ENCODE peak calls at places on chromosomes 5 and 9, in six cellular contexts. L, S, F, Z, O and N are unnamed samples.

GRCh38 chr9:97277953-97278352 is 29.5 kb upstream of the CCDC180 start:
- DNase-seq in L (no peak), S (no peak), F (no peak), Z (no peak), O (no peak), N (no peak)

GRCh38 chr5:36273809-36274526 is 27.7 kb downstream of the RANBP3L start:
- DNase-seq in L (no peak), S (no peak), F (no peak), Z (no peak), O (no peak), N (no peak)

GRCh38 chr5:91020065-91020800 is 362.9 kb downstream of the ARRDC3 start:
- DNase-seq in L (no peak), S (no peak), F (no peak), Z (no peak), O (no peak), N (no peak)

GRCh38 chr5:109484597-109484996 is 74.8 kb upstream of the PJA2 start:
- DNase-seq in L (no peak), S (no peak), F (no peak), Z (no peak), O (no peak), N (no peak)

GRCh38 chr5:107894361-107894760 is 223.6 kb upstream of the EFNA5 start:
- DNase-seq in L (no peak), S (no peak), F (no peak), Z (no peak), O (no peak), N (no peak)

GRCh38 chr5:95621839-95622629 is 2.1 kb downstream of the GPR150 start:
- DNase-seq in L (no peak), S (no peak), F (no peak), Z (no peak), O (no peak), N (no peak)

GRCh38 chr5:141349917-141350619 is at the start of gene PCDHGB1:
- DNase-seq in L (peak), S (peak), F (no peak), Z (no peak), O (no peak), N (peak)

GRCh38 chr9:89890326-89890980 is 285.6 kb downstream of the GADD45G start:
- DNase-seq in L (no peak), S (no peak), F (no peak), Z (no peak), O (no peak), N (no peak)

GRCh38 chr5:17833336-17833735 is 199.1 kb downstream of the TAF11L14 start:
- DNase-seq in L (no peak), S (no peak), F (no peak), Z (no peak), O (no peak), N (no peak)

GRCh38 chr5:35626108-35626507 is 8.4 kb downstream of the SPEF2 start:
- DNase-seq in L (no peak), S (no peak), F (no peak), Z (no peak), O (no peak), N (no peak)

DNA sequence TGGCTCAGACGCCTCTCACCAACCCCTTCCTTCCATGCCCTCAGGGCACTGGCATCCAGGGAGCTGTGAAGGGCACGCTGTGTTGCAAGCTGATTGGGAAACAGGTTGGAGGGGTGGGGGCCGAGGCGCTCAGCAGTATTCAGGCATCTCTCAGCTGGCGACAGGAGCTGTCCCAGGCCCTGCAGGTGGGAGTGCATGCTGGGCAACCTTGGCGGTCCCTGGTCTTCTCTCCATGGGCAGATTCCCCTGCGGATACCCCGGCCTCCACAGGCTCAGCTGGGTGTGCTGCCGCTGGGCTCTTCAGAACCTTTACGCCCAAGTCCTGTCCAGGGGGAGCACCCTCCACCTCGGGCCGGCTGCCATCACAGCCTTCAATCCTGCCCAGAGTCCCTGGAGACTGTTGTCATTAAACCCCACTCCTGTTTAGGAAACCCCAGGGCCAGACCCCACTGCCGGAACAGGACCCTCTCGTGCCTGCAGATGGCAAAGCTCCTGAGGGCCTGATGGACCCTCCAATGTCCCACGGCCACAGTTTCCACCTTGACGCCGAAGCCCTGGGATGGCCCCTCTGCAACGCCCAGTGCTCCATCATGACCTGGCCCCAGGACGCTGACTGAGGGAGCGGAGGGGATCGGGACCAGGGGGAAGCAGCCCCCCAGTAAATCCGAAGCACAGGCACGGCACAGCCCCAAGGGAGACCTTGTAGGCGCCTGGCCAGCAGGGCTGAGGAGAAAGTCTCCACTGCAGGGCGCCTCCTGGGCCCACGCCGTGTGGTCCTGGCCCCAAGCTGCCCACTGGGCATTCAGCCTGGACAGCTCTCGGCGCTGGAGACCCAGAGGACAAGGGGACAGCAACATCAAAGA is 9.3 kb downstream of the TPPP start:
- DNase-seq in L (no peak), S (no peak), F (no peak), Z (no peak), O (no peak), N (no peak)
- TF ChIP-seq MAX in L (no peak), S (no peak), F (no peak), Z (no peak), O (no peak), N (no peak)

DNA sequence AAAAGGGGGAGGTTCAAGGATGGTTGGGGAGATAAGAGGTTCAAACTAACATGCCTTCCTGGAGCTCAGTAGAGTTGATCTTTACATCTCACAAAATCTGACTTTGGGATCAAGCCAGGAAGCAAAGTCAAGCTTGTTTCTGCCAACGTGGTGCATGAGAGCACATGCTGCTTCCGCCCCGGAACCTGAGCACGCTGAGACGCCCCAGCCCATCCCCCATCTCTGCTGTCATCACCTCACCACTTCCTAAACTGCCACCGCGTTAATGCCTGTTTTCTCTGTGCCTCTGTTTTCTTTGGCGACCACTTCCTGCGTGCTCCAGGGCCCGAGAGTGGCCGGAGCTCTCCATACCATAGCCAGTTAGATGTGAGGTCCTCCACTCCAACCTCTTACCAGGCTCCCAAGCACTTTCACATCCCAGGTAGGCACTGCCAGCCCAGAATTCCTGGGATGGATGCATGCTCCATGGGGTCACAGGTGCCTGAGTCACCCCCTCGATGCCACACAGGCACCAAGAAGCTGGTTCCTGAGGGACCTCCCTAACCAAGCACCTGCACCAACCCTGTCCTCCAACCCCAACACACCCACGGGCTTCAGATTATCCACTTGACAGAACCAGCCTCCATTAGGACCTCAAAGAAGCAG is 31.2 kb upstream of the AFAP1L1 start:
- DNase-seq in L (no peak), S (no peak), F (no peak), Z (no peak), O (no peak), N (no peak)
- TF ChIP-seq YY1 in L (no peak), S (no peak), F (no peak), Z (no peak), O (no peak), N (no peak)

GRCh38 chr9:112894699-112895098 is 4.0 kb upstream of the SLC46A2 start:
- DNase-seq in L (no peak), S (no peak), F (no peak), Z (no peak), O (no peak), N (no peak)
- TF ChIP-seq MAX in L (no peak), S (no peak), F (no peak), Z (no peak), O (no peak), N (no peak)

DNA sequence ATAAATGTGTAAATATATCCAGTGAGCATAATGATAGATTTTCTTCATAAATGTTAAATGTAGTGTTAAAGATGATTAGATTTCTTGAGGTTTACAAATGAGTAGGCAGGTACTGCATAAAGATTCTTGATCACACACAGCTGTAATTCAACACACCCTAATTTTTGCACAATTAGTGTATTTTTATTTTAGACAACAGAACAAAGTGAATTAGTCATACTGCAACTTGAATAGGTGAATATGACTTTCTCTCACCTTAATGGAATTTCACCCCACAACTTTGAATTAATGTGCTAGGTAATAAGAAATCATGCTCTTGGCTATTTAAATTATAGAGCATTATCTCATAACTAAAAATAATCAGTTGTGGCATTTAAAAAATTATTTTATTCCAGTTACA is 795.7 kb upstream of the ACO1 start:
- DNase-seq in L (no peak), S (no peak), F (no peak), Z (no peak), O (no peak), N (no peak)
- TF ChIP-seq YY1 in L (no peak), S (no peak), F (no peak), Z (no peak), O (no peak), N (no peak)